ENCODE peak calls at places on chromosomes 3 and 15, in nine cellular contexts. G, Y, U, V, J, H, B, R and K are unnamed samples.

GRCh38 chr15:78384651-78385050 is 44.5 kb downstream of the CRABP1 start:
- DNase-seq in J (no peak), G (no peak), U (no peak), H (no peak), B (no peak), R (no peak), V (no peak), Y (no peak), K (no peak)

GRCh38 chr15:49468440-49468839 is 45.4 kb downstream of the FGF7 start:
- DNase-seq in Y (no peak), R (no peak), V (no peak), G (no peak), U (peak; percentile 51), H (no peak), J (no peak), B (no peak), K (no peak)

GRCh38 chr15:96343529-96344072 is 13.1 kb downstream of the NR2F2 start:
- DNase-seq in H (no peak), R (no peak), V (no peak), U (no peak), J (no peak), G (no peak), B (no peak), Y (peak; percentile 61), K (no peak)

GRCh38 chr3:64351713-64352595 is 126.7 kb upstream of the PRICKLE2 start:
- DNase-seq in G (no peak), V (no peak), U (peak; percentile 54), H (peak; percentile 33), B (no peak), R (no peak), J (no peak), Y (no peak), K (no peak)

GRCh38 chr3:141920701-141921100 is 44.3 kb downstream of the ATP1B3 start:
- DNase-seq in G (no peak), B (no peak), J (no peak), R (no peak), Y (no peak), U (no peak), V (no peak), H (no peak), K (no peak)

GRCh38 chr3:73353661-73354217 is 271.0 kb downstream of the PDZRN3 start:
- DNase-seq in H (no peak), U (peak; percentile 6), B (no peak), J (no peak), G (no peak), R (no peak), V (no peak), Y (no peak), K (no peak)

GRCh38 chr3:128236667-128237066 is 83.4 kb downstream of the EEFSEC start:
- DNase-seq in J (no peak), G (no peak), Y (no peak), B (no peak), R (no peak), U (no peak), V (no peak), H (no peak), K (no peak)

GRCh38 chr3:186165331-186165730 is 56.4 kb upstream of the ETV5 start:
- DNase-seq in U (no peak), B (no peak), R (no peak), Y (no peak), J (no peak), G (no peak), H (no peak), V (no peak), K (no peak)

GRCh38 chr15:23039917-23040281 is 530 bp upstream of the TUBGCP5 start:
- DNase-seq in J (no peak), Y (no peak), V (no peak), G (no peak), R (no peak), U (no peak), H (no peak), B (no peak), K (no peak)

GRCh38 chr3:125431391-125431790 is 56.3 kb upstream of the ZNF148 start:
- DNase-seq in J (no peak), R (no peak), B (no peak), U (peak; percentile 72), G (no peak), H (no peak), Y (no peak), V (no peak), K (no peak)

GRCh38 chr15:45187894-45188830 is at the start of gene SHF:
- DNase-seq in B (no peak), R (peak; percentile 71), V (peak; percentile 69), H (peak; percentile 58), U (peak; percentile 45), Y (peak; percentile 85), G (peak; percentile 76), J (peak; percentile 40), K (peak; percentile 59)
- TF ChIP-seq POLR2A in B (no peak), R (peak; percentile 33), V (no peak), H (no peak), U (peak; percentile 52), Y (peak; percentile 48), G (peak; percentile 68), J (no peak), K (peak; percentile 53)

GRCh38 chr3:169497567-169498257 is 165.8 kb downstream of the MECOM start:
- DNase-seq in H (no peak), G (no peak), V (no peak), R (no peak), B (no peak), J (no peak), Y (no peak), U (peak; percentile 47), K (no peak)
- H3K4me1 ChIP-seq in H (no peaks in the 10 kb centered on the region), G (no peaks in the 10 kb centered on the region), V (no peaks in the 10 kb centered on the region), R (no peaks in the 10 kb centered on the region), B (no peaks in the 10 kb centered on the region), J (no peaks in the 10 kb centered on the region), Y (no peaks in the 10 kb centered on the region), U (no peaks in the 10 kb centered on the region), K (no peaks in the 10 kb centered on the region)

GRCh38 chr15:40323239-40323952 is at the start of gene INAFM2:
- DNase-seq in Y (peak; percentile 95), G (peak; percentile 92), J (peak; percentile 70), R (peak; percentile 90), V (peak; percentile 92), H (peak; percentile 85), U (peak; percentile 92), B (peak; percentile 53), K (peak; percentile 84)
- TF ChIP-seq POLR2A in Y (no peak), G (no peak), J (peak; percentile 33), R (no peak), V (peak; percentile 51), H (peak; percentile 43), U (peak; percentile 65), B (no peak), K (no peak)

GRCh38 chr3:183537295-183537730 is 18.2 kb downstream of the KLHL6 start:
- DNase-seq in H (peak; percentile 39), Y (no peak), G (no peak), R (no peak), V (no peak), J (peak; percentile 20), U (peak; percentile 49), B (no peak), K (no peak)

GRCh38 chr3:183533410-183534132 is 21.9 kb downstream of the KLHL6 start:
- DNase-seq in H (no peak), U (no peak), B (no peak), G (no peak), J (no peak), V (no peak), R (peak; percentile 52), Y (no peak), K (no peak)

GRCh38 chr3:183538475-183538874 is 17.0 kb downstream of the KLHL6 start:
- DNase-seq in J (no peak), H (no peak), B (no peak), U (no peak), V (no peak), Y (no peak), G (no peak), R (no peak), K (no peak)

GRCh38 chr3:183534249-183534648 is 21.3 kb downstream of the KLHL6 start:
- DNase-seq in H (no peak), V (no peak), G (no peak), J (no peak), Y (no peak), U (peak; percentile 7), R (no peak), B (no peak), K (no peak)

GRCh38 chr3:183536238-183536880 is 19.1 kb downstream of the KLHL6 start:
- DNase-seq in U (no peak), J (no peak), R (peak; percentile 65), H (no peak), B (peak; percentile 19), Y (no peak), G (no peak), V (no peak), K (no peak)
- H3K4me1 ChIP-seq in U (peaks cover 4% of the 10 kb centered on the region), J (no peaks in the 10 kb centered on the region), R (peaks cover 14% of the 10 kb centered on the region), H (no peaks in the 10 kb centered on the region), B (no peaks in the 10 kb centered on the region), Y (peaks cover 2% of the 10 kb centered on the region), G (no peaks in the 10 kb centered on the region), V (no peaks in the 10 kb centered on the region), K (no peaks in the 10 kb centered on the region)

DNA sequence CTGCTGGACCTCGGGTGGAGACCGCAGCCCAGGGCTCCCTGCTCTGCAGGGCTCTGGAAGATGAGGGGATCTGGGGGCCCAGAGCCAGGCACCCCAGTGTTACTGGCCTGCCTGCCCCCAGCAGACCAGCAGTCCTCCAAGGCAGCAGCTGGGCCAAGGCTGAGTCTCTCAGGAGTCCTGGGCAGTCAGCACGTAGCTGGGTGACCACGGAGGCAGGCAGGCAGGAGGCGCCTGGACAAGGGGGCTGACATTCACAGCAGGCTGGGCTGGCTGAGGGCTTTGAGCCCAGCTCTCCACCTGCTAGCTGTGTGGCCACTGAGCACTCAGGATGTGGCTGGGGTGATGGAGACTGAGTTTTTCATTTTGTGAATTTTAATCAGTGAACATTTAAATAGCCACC is 67.9 kb downstream of the IQSEC1 start:
- DNase-seq in B (no peak), V (no peak), H (peak; percentile 28), Y (peak; percentile 25), U (no peak), J (no peak), G (no peak), R (peak; percentile 8), K (no peak)
- TF ChIP-seq POLR2A in B (no peak), V (no peak), H (no peak), Y (no peak), U (no peak), J (no peak), G (no peak), R (no peak), K (no peak)

GRCh38 chr15:71392821-71393220 is 277.6 kb downstream of the THSD4 start:
- DNase-seq in B (no peak), V (no peak), Y (no peak), U (no peak), J (no peak), G (no peak), R (no peak), H (no peak), K (no peak)

GRCh38 chr15:71387825-71388224 is 272.6 kb downstream of the THSD4 start:
- DNase-seq in J (no peak), G (no peak), H (no peak), U (no peak), B (no peak), V (no peak), Y (no peak), R (no peak), K (no peak)

GRCh38 chr15:71390101-71390500 is 274.8 kb downstream of the THSD4 start:
- DNase-seq in Y (no peak), J (no peak), H (no peak), V (no peak), U (no peak), B (no peak), G (no peak), R (no peak), K (no peak)

GRCh38 chr15:71386448-71387236 is 271.4 kb downstream of the THSD4 start:
- DNase-seq in V (no peak), R (no peak), J (peak; percentile 14), Y (no peak), U (peak; percentile 38), B (no peak), H (no peak), G (no peak), K (peak; percentile 33)

GRCh38 chr15:71391421-71392047 is 276.3 kb downstream of the THSD4 start:
- DNase-seq in Y (no peak), B (no peak), J (no peak), V (no peak), G (no peak), R (no peak), H (no peak), U (no peak), K (no peak)
- H3K4me1 ChIP-seq in Y (no peaks in the 10 kb centered on the region), B (no peaks in the 10 kb centered on the region), J (no peaks in the 10 kb centered on the region), V (no peaks in the 10 kb centered on the region), G (peaks cover 10% of the 10 kb centered on the region), R (peaks cover 16% of the 10 kb centered on the region), H (no peaks in the 10 kb centered on the region), U (peaks cover 7% of the 10 kb centered on the region), K (peaks cover 4% of the 10 kb centered on the region)